ENCODE peak calls at places on chromosome 13, in seven cellular contexts. One of them, this sample, is unnamed.

GRCh38 chr13:86282450-86282849 is 483.2 kb upstream of the SLITRK6 start:
- DNase-seq in IMR-90: no peak
- DNase-seq in trophoblast cell: no peak
- DNase-seq in mesendoderm: no peak
- DNase-seq in H9: no peak
- DNase-seq in mesenchymal stem cell: no peak
- DNase-seq in H1: no peak
- DNase-seq in this sample: peak

GRCh38 chr13:75468602-75469001 is 13.4 kb downstream of the TBC1D4 start:
- DNase-seq in IMR-90: no peak
- DNase-seq in trophoblast cell: no peak
- DNase-seq in mesendoderm: no peak
- DNase-seq in H9: no peak
- DNase-seq in mesenchymal stem cell: no peak
- DNase-seq in H1: no peak
- DNase-seq in this sample: no peak

GRCh38 chr13:73683746-73684145 is 450.5 kb downstream of the KLF12 start:
- DNase-seq in IMR-90: no peak
- DNase-seq in trophoblast cell: no peak
- DNase-seq in mesendoderm: no peak
- DNase-seq in H9: no peak
- DNase-seq in mesenchymal stem cell: no peak
- DNase-seq in H1: no peak
- DNase-seq in this sample: no peak

GRCh38 chr13:20633802-20634201 is 66.8 kb downstream of the IFT88 start:
- DNase-seq in IMR-90: no peak
- DNase-seq in trophoblast cell: peak
- DNase-seq in mesendoderm: peak
- DNase-seq in H9: no peak
- DNase-seq in mesenchymal stem cell: no peak
- DNase-seq in H1: no peak
- DNase-seq in this sample: no peak

GRCh38 chr13:97043302-97043701 is 49.0 kb upstream of the OXGR1 start:
- DNase-seq in IMR-90: no peak
- DNase-seq in trophoblast cell: no peak
- DNase-seq in mesendoderm: no peak
- DNase-seq in H9: no peak
- DNase-seq in mesenchymal stem cell: peak
- DNase-seq in H1: no peak
- DNase-seq in this sample: no peak

GRCh38 chr13:30179547-30180256 is 127.6 kb downstream of the KATNAL1 start:
- DNase-seq in IMR-90: no peak
- DNase-seq in trophoblast cell: no peak
- DNase-seq in mesendoderm: no peak
- DNase-seq in H9: no peak
- DNase-seq in mesenchymal stem cell: no peak
- DNase-seq in H1: no peak
- DNase-seq in this sample: no peak

GRCh38 chr13:56864451-56864850 is 276.3 kb upstream of the PRR20A start:
- DNase-seq in IMR-90: no peak
- DNase-seq in trophoblast cell: no peak
- DNase-seq in mesendoderm: no peak
- DNase-seq in H9: no peak
- DNase-seq in mesenchymal stem cell: no peak
- DNase-seq in H1: no peak
- DNase-seq in this sample: no peak

GRCh38 chr13:25329706-25330105 is 28.3 kb downstream of the NUP58 start:
- DNase-seq in IMR-90: peak
- DNase-seq in trophoblast cell: peak
- DNase-seq in mesendoderm: peak
- DNase-seq in H9: no peak
- DNase-seq in mesenchymal stem cell: peak
- DNase-seq in H1: no peak
- DNase-seq in this sample: no peak

GRCh38 chr13:102930566-102930965 is 84.7 kb downstream of the ERCC5 start:
- DNase-seq in IMR-90: no peak
- DNase-seq in trophoblast cell: no peak
- DNase-seq in mesendoderm: no peak
- DNase-seq in H9: no peak
- DNase-seq in mesenchymal stem cell: no peak
- DNase-seq in H1: no peak
- DNase-seq in this sample: no peak

GRCh38 chr13:81872581-81872980 is 1531.7 kb upstream of the SPRY2 start:
- DNase-seq in IMR-90: no peak
- DNase-seq in trophoblast cell: no peak
- DNase-seq in mesendoderm: peak
- DNase-seq in H9: peak
- DNase-seq in mesenchymal stem cell: peak
- DNase-seq in H1: no peak
- DNase-seq in this sample: peak

GRCh38 chr13:36965767-36966166 is 33.4 kb downstream of the ALG5 start:
- DNase-seq in IMR-90: peak
- DNase-seq in trophoblast cell: peak
- DNase-seq in mesendoderm: peak
- DNase-seq in H9: no peak
- DNase-seq in mesenchymal stem cell: peak
- DNase-seq in H1: no peak
- DNase-seq in this sample: no peak

GRCh38 chr13:102033719-102034446 is 368.0 kb downstream of the FGF14 start:
- DNase-seq in IMR-90: no peak
- DNase-seq in trophoblast cell: no peak
- DNase-seq in mesendoderm: no peak
- DNase-seq in H9: no peak
- DNase-seq in mesenchymal stem cell: no peak
- DNase-seq in H1: no peak
- DNase-seq in this sample: peak

GRCh38 chr13:33224686-33225085 is 60.9 kb downstream of the STARD13 start:
- DNase-seq in IMR-90: peak
- DNase-seq in trophoblast cell: no peak
- DNase-seq in mesendoderm: no peak
- DNase-seq in H9: no peak
- DNase-seq in mesenchymal stem cell: no peak
- DNase-seq in H1: no peak
- DNase-seq in this sample: no peak

GRCh38 chr13:87042946-87043345 is 628.2 kb upstream of the SLITRK5 start:
- DNase-seq in IMR-90: peak
- DNase-seq in trophoblast cell: no peak
- DNase-seq in mesendoderm: no peak
- DNase-seq in H9: no peak
- DNase-seq in mesenchymal stem cell: no peak
- DNase-seq in H1: no peak
- DNase-seq in this sample: no peak

GRCh38 chr13:98476538-98476966 is 100.4 kb downstream of the STK24 start:
- DNase-seq in IMR-90: peak
- DNase-seq in trophoblast cell: peak
- DNase-seq in mesendoderm: peak
- DNase-seq in H9: peak
- DNase-seq in mesenchymal stem cell: peak
- DNase-seq in H1: no peak
- DNase-seq in this sample: no peak

GRCh38 chr13:46804391-46804815 is 7.4 kb upstream of the ESD start:
- DNase-seq in IMR-90: peak
- DNase-seq in trophoblast cell: peak
- DNase-seq in mesendoderm: peak
- DNase-seq in H9: no peak
- DNase-seq in mesenchymal stem cell: peak
- DNase-seq in H1: no peak
- DNase-seq in this sample: no peak

GRCh38 chr13:94268661-94269060 is 210.8 kb downstream of the DCT start:
- DNase-seq in IMR-90: peak
- DNase-seq in trophoblast cell: no peak
- DNase-seq in mesendoderm: no peak
- DNase-seq in H9: no peak
- DNase-seq in mesenchymal stem cell: no peak
- DNase-seq in H1: no peak
- DNase-seq in this sample: no peak

DNA sequence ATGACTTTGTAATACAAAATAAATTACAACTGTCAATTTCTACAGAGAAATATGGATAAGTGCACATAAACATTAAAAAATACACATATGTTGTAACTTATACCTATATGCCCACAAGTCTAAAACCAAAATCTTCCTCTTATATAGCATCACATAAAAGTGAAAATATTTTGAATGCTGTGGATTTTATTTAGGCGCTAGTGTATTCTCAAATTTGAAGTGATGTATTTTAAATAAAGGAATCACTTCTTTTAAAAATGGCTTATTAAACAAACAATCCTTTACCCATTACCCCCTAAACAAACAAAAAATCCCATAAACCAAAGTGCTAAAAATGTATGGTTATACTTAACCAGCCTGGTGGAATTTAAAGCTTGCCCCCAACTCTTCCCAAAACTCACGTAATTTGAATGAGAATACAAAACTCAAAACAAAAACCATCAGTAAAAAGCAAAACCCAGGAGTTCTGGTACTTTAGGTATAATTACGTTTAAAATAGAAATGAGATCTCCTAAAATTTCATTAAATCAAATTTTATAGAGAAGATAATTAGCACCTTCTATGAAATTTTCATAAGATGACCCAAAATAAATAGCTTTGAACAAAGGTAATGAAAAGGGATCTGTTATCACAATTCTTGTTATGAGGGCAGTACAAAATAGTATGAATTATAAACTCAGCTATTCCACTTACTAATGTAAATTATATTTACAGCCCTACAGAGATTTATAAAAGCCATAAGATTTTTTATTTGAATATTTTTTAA is 63.5 kb downstream of the KCNRG start:
- DNase-seq in IMR-90: no peak
- DNase-seq in trophoblast cell: no peak
- DNase-seq in mesendoderm: no peak
- DNase-seq in H9: no peak
- DNase-seq in mesenchymal stem cell: no peak
- DNase-seq in H1: no peak
- DNase-seq in this sample: no peak
- H3K4ac ChIP-seq in IMR-90: no peak
- H3K4ac ChIP-seq in trophoblast cell: no peak
- H3K4ac ChIP-seq in mesendoderm: no peak
- H3K4ac ChIP-seq in H9: no peak
- H3K4ac ChIP-seq in mesenchymal stem cell: no peak
- H3K4ac ChIP-seq in H1: no peak
- H3K4ac ChIP-seq in this sample: no peak

GRCh38 chr13:110485604-110486003 is 75.9 kb downstream of the RAB20 start:
- DNase-seq in IMR-90: no peak
- DNase-seq in trophoblast cell: peak
- DNase-seq in mesendoderm: peak
- DNase-seq in H9: peak
- DNase-seq in mesenchymal stem cell: peak
- DNase-seq in H1: peak
- DNase-seq in this sample: peak
- H3K4ac ChIP-seq in IMR-90: peak
- H3K4ac ChIP-seq in trophoblast cell: peak
- H3K4ac ChIP-seq in mesendoderm: peak
- H3K4ac ChIP-seq in H9: peak
- H3K4ac ChIP-seq in mesenchymal stem cell: no peak
- H3K4ac ChIP-seq in H1: peak
- H3K4ac ChIP-seq in this sample: no peak

GRCh38 chr13:106915146-106915545 is 347.2 kb upstream of the ARGLU1 start:
- DNase-seq in IMR-90: no peak
- DNase-seq in trophoblast cell: peak
- DNase-seq in mesendoderm: no peak
- DNase-seq in H9: no peak
- DNase-seq in mesenchymal stem cell: no peak
- DNase-seq in H1: no peak
- DNase-seq in this sample: no peak

GRCh38 chr13:106906431-106906996 is 338.6 kb upstream of the ARGLU1 start:
- DNase-seq in IMR-90: no peak
- DNase-seq in trophoblast cell: no peak
- DNase-seq in mesendoderm: no peak
- DNase-seq in H9: no peak
- DNase-seq in mesenchymal stem cell: no peak
- DNase-seq in H1: no peak
- DNase-seq in this sample: no peak

GRCh38 chr13:106911602-106912001 is 343.7 kb upstream of the ARGLU1 start:
- DNase-seq in IMR-90: no peak
- DNase-seq in trophoblast cell: no peak
- DNase-seq in mesendoderm: no peak
- DNase-seq in H9: no peak
- DNase-seq in mesenchymal stem cell: no peak
- DNase-seq in H1: no peak
- DNase-seq in this sample: no peak

GRCh38 chr13:106916329-106916728 is 348.4 kb upstream of the ARGLU1 start:
- DNase-seq in IMR-90: no peak
- DNase-seq in trophoblast cell: no peak
- DNase-seq in mesendoderm: no peak
- DNase-seq in H9: no peak
- DNase-seq in mesenchymal stem cell: no peak
- DNase-seq in H1: no peak
- DNase-seq in this sample: no peak

DNA sequence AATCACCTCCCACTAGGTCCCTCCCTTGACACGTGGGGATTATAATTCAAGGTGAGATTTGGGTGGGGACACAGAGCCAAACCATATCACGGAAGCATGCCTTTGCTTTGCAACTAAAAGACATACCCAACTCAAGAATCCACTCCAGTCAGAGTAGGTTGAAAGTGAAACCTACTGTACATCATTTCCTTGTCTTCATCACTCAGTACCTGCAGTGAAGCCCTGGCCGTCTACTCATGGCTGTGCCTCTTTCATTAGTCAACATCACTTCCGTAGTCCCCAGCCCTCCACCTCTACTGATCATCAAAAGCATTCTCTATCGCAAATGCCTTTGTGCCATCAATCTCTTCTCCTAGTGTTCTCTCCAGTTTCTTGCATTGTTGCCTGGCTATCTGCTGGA is 343.1 kb upstream of the ARGLU1 start:
- DNase-seq in IMR-90: no peak
- DNase-seq in trophoblast cell: no peak
- DNase-seq in mesendoderm: no peak
- DNase-seq in H9: no peak
- DNase-seq in mesenchymal stem cell: no peak
- DNase-seq in H1: no peak
- DNase-seq in this sample: no peak
- H3K4ac ChIP-seq in IMR-90: no peak
- H3K4ac ChIP-seq in trophoblast cell: no peak
- H3K4ac ChIP-seq in mesendoderm: no peak
- H3K4ac ChIP-seq in H9: no peak
- H3K4ac ChIP-seq in mesenchymal stem cell: no peak
- H3K4ac ChIP-seq in H1: no peak
- H3K4ac ChIP-seq in this sample: no peak

GRCh38 chr13:99977334-99977911 is 4.2 kb upstream of the ZIC2 start:
- DNase-seq in IMR-90: no peak
- DNase-seq in trophoblast cell: no peak
- DNase-seq in mesendoderm: no peak
- DNase-seq in H9: no peak
- DNase-seq in mesenchymal stem cell: no peak
- DNase-seq in H1: no peak
- DNase-seq in this sample: no peak

GRCh38 chr13:99978781-99979452 is 2.7 kb upstream of the ZIC2 start:
- DNase-seq in IMR-90: no peak
- DNase-seq in trophoblast cell: no peak
- DNase-seq in mesendoderm: peak
- DNase-seq in H9: peak
- DNase-seq in mesenchymal stem cell: no peak
- DNase-seq in H1: no peak
- DNase-seq in this sample: no peak

GRCh38 chr13:99979453-99980200 is 2.0 kb upstream of the ZIC2 start:
- DNase-seq in IMR-90: no peak
- DNase-seq in trophoblast cell: peak
- DNase-seq in mesendoderm: peak
- DNase-seq in H9: peak
- DNase-seq in mesenchymal stem cell: no peak
- DNase-seq in H1: no peak
- DNase-seq in this sample: no peak

GRCh38 chr13:99976502-99977115 is 5.0 kb upstream of the ZIC2 start:
- DNase-seq in IMR-90: no peak
- DNase-seq in trophoblast cell: no peak
- DNase-seq in mesendoderm: no peak
- DNase-seq in H9: no peak
- DNase-seq in mesenchymal stem cell: no peak
- DNase-seq in H1: no peak
- DNase-seq in this sample: no peak

GRCh38 chr13:99977912-99978780 is 3.4 kb upstream of the ZIC2 start:
- DNase-seq in IMR-90: no peak
- DNase-seq in trophoblast cell: no peak
- DNase-seq in mesendoderm: peak
- DNase-seq in H9: peak
- DNase-seq in mesenchymal stem cell: no peak
- DNase-seq in H1: no peak
- DNase-seq in this sample: no peak
- H3K4ac ChIP-seq in IMR-90: no peak
- H3K4ac ChIP-seq in trophoblast cell: no peak
- H3K4ac ChIP-seq in mesendoderm: peak
- H3K4ac ChIP-seq in H9: no peak
- H3K4ac ChIP-seq in mesenchymal stem cell: no peak
- H3K4ac ChIP-seq in H1: peak
- H3K4ac ChIP-seq in this sample: no peak